ENCODE peak calls at places on chromosomes 16 and 17, in six cellular contexts. R is ovary; P is CD8-positive, alpha-beta T cell; L is fibroblast of lung; Y is A549; C is tibial artery. V is an unnamed sample.
A peak's percentile ranks its signal among the peaks of the same experiment; 100 is the strongest.

GRCh38 chr17:78921437-78921971 is 3.7 kb downstream of the TIMP2 start:
- DNase-seq in L (no peak), C (peak; percentile 82), Y (no peak), P (no peak), R (peak; percentile 33), V (no peak)

GRCh38 chr16:66847533-66848057 is 3.4 kb downstream of the CA7 start:
- DNase-seq in P (no peak), C (no peak), L (no peak), Y (no peak), R (no peak), V (no peak)

GRCh38 chr16:88816736-88817535 is 5.2 kb upstream of the APRT start:
- DNase-seq in P (no peak), L (no peak), R (no peak), Y (no peak), C (no peak), V (no peak)

GRCh38 chr17:38877130-38877851 is 7.4 kb downstream of the LASP1 start:
- DNase-seq in C (no peak), Y (no peak), P (peak; percentile 56), R (no peak), L (no peak), V (no peak)

GRCh38 chr17:15290186-15290536 is 25.0 kb upstream of the PMP22 start:
- DNase-seq in Y (peak; percentile 22), L (no peak), C (no peak), P (no peak), R (no peak), V (no peak)

GRCh38 chr17:13106171-13106570 is 88.3 kb upstream of the ELAC2 start:
- DNase-seq in R (no peak), L (no peak), Y (no peak), C (no peak), P (no peak), V (no peak)

GRCh38 chr16:86566601-86566965 is at the start of gene FOXC2:
- DNase-seq in L (peak; percentile 97), Y (peak; percentile 75), C (peak; percentile 98), P (no peak), R (peak; percentile 59), V (no peak)

GRCh38 chr17:57665696-57666095 is 79.4 kb downstream of the CCDC182 start:
- DNase-seq in C (peak; percentile 28), L (no peak), R (peak; percentile 37), Y (no peak), P (no peak), V (peak; percentile 13)

GRCh38 chr17:41019415-41019814 is 7.6 kb downstream of the KRTAP1-5 start:
- DNase-seq in R (no peak), Y (no peak), P (no peak), L (no peak), C (no peak), V (no peak)

GRCh38 chr17:8409966-8410881 is 12.6 kb upstream of the RNF222 start:
- DNase-seq in L (peak; percentile 87), Y (peak; percentile 91), R (peak; percentile 94), P (peak; percentile 83), C (peak; percentile 93), V (peak; percentile 77)

GRCh38 chr17:57601328-57601727 is 143.8 kb downstream of the CCDC182 start:
- DNase-seq in P (peak; percentile 37), R (no peak), L (no peak), Y (no peak), C (no peak), V (no peak)

GRCh38 chr17:29597361-29598172 is 4.6 kb downstream of the ANKRD13B start:
- DNase-seq in L (no peak), Y (no peak), P (no peak), R (no peak), C (peak; percentile 60), V (no peak)

GRCh38 chr17:55340171-55340570 is 75.4 kb downstream of the HLF start:
- DNase-seq in R (no peak), Y (no peak), L (no peak), P (no peak), C (no peak), V (no peak)

GRCh38 chr16:29674188-29674587 is 4.8 kb upstream of the QPRT start:
- DNase-seq in R (peak; percentile 89), P (no peak), Y (no peak), C (no peak), L (peak; percentile 52), V (no peak)

GRCh38 chr17:66476014-66476413 is 173.6 kb downstream of the PRKCA start:
- DNase-seq in C (no peak), L (no peak), Y (no peak), P (no peak), R (no peak), V (no peak)

GRCh38 chr17:66472123-66472522 is 169.7 kb downstream of the PRKCA start:
- DNase-seq in Y (no peak), L (no peak), P (no peak), R (no peak), C (no peak), V (no peak)

GRCh38 chr17:66477615-66478283 is 175.3 kb downstream of the PRKCA start:
- DNase-seq in L (no peak), P (no peak), Y (no peak), C (no peak), R (no peak), V (no peak)

GRCh38 chr17:66474810-66475497 is 172.5 kb downstream of the PRKCA start:
- DNase-seq in P (no peak), C (no peak), R (no peak), Y (no peak), L (no peak), V (no peak)

GRCh38 chr17:66474258-66474657 is 171.8 kb downstream of the PRKCA start:
- DNase-seq in R (no peak), C (no peak), Y (no peak), P (no peak), L (no peak), V (no peak)
- H3K4me3 ChIP-seq in R (no peak overlapping the region), C (no peak overlapping the region), Y (no peak overlapping the region), P (no peak overlapping the region), L (no peak overlapping the region), V (no peak overlapping the region)

DNA sequence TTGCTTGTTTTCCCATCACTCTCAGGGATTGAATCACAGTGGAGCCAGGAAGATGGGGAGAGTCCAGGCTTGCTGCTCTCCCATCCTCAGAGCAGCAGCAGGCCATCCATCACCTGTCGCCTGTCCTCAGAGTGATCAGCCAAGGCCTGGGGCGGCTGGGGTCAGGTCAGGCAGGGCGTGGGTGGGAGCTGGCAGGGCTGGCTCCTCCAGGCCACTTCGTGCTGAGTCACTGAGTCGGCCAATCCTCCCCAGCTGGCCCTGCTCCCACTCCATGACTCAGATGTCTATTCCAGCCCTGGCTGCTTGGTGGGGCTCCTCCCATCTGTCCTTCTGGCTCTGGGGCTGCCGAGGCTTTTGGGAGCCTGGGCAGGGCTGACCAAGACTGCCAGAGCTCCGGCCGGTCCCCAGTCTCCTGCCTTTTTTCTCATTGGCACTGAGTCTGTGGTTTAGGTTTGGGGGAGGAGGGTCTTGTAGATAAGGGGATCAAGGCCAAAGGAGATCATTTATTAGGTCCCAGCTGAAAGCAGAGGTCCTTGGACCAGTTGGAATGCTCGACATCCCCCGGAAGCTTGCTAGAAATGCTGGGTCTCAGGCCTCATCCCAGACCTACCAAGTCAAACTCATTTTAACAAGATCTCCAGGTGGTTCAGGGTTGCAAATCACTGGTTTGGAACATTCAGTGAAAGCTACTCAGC is 72.7 kb downstream of the ABCC1 start:
- DNase-seq in C (peak; percentile 99), Y (peak; percentile 97), L (peak; percentile 98), P (no peak), R (peak; percentile 98), V (peak; percentile 76)
- H3K4me1 ChIP-seq in C (peaks cover 85% of the 10 kb centered on the region), Y (peaks cover 94% of the 10 kb centered on the region), L (peaks cover 45% of the 10 kb centered on the region), P (peaks cover 10% of the 10 kb centered on the region), R (peaks cover 13% of the 10 kb centered on the region), V (peaks cover 15% of the 10 kb centered on the region)

DNA sequence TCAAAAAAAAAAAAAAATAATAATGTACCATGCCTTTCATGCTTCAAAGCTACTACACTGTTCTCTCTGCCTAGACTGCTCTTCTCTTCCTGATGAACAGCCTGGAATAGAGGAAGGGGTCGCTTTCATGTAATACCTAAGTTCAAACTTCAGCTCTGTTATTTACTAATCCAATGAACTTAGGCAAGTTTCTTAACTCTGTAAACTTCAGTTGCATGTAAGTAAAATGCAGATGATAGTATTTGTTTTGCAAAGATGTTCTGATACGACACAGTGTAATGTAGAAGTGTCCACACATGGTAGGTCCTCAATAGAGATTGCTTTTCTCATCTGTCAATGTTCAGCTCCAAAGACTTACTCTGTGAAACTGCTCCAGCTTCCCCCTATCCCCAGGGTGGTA is 6.6 kb downstream of the COA3 start:
- DNase-seq in Y (no peak), C (no peak), R (no peak), L (no peak), P (no peak), V (no peak)
- H3K4me3 ChIP-seq in Y (no peak overlapping the region), C (no peak overlapping the region), R (no peak overlapping the region), L (no peak overlapping the region), P (no peak overlapping the region), V (no peak overlapping the region)

GRCh38 chr16:56986361-56986760 is 3.0 kb upstream of the NLRC5 start:
- DNase-seq in R (no peak), P (no peak), L (no peak), C (no peak), Y (no peak), V (no peak)

GRCh38 chr16:56985962-56986360 is 3.4 kb upstream of the NLRC5 start:
- DNase-seq in Y (no peak), L (no peak), R (no peak), C (peak; percentile 49), P (no peak), V (no peak)

GRCh38 chr16:56988948-56989945 is at the start of gene NLRC5:
- DNase-seq in L (peak; percentile 84), R (peak; percentile 84), P (peak; percentile 89), Y (peak; percentile 62), C (peak; percentile 93), V (peak; percentile 79)

GRCh38 chr16:56988161-56988947 is 1.0 kb upstream of the NLRC5 start:
- DNase-seq in C (no peak), P (no peak), Y (no peak), L (no peak), R (no peak), V (peak; percentile 27)

GRCh38 chr16:56987692-56988091 is 1.7 kb upstream of the NLRC5 start:
- DNase-seq in L (no peak), R (no peak), C (peak; percentile 41), P (no peak), Y (no peak), V (no peak)
- H3K4me1 ChIP-seq in L (peaks cover 20% of the 10 kb centered on the region), R (peaks cover 17% of the 10 kb centered on the region), C (peaks cover 79% of the 10 kb centered on the region), P (peaks cover 71% of the 10 kb centered on the region), Y (peaks cover 33% of the 10 kb centered on the region), V (peaks cover 16% of the 10 kb centered on the region)

GRCh38 chr16:9677301-9677653 is 505.0 kb downstream of the GRIN2A start:
- DNase-seq in C (no peak), L (no peak), R (no peak), P (no peak), Y (no peak), V (no peak)
- H3K4me3 ChIP-seq in C (no peak overlapping the region), L (no peak overlapping the region), R (no peak overlapping the region), P (no peak overlapping the region), Y (no peak overlapping the region), V (no peak overlapping the region)

GRCh38 chr17:81328489-81328888 is 33.4 kb upstream of the SLC38A10 start:
- DNase-seq in Y (no peak), L (no peak), R (no peak), P (no peak), C (no peak), V (no peak)
- H3K4me1 ChIP-seq in Y (peaks cover 36% of the 10 kb centered on the region), L (peaks cover 10% of the 10 kb centered on the region), R (peaks cover 11% of the 10 kb centered on the region), P (no peaks in the 10 kb centered on the region), C (peaks cover 17% of the 10 kb centered on the region), V (peaks cover 48% of the 10 kb centered on the region)

GRCh38 chr17:4553669-4554068 is 1.5 kb downstream of the MYBBP1A start:
- DNase-seq in P (no peak), R (no peak), C (no peak), L (no peak), Y (no peak), V (no peak)
- H3K4me3 ChIP-seq in P (peak overlapping the region; percentile 100), R (no peak overlapping the region), C (no peak overlapping the region), L (no peak overlapping the region), Y (peak overlapping the region; percentile 92), V (no peak overlapping the region)

GRCh38 chr17:43759836-43760235 is 1.2 kb upstream of the SOST start:
- DNase-seq in R (no peak), C (no peak), Y (no peak), P (no peak), L (no peak), V (no peak)
- H3K4me1 ChIP-seq in R (peaks cover 4% of the 10 kb centered on the region), C (peaks cover 68% of the 10 kb centered on the region), Y (peaks cover 12% of the 10 kb centered on the region), P (no peaks in the 10 kb centered on the region), L (no peaks in the 10 kb centered on the region), V (no peaks in the 10 kb centered on the region)

V was measured in Caco-2.